ENCODE peak calls at places on chromosomes 3 and 15, in eight cellular contexts. D is heart right ventricle; P is upper lobe of right lung; Z is heart left ventricle; X is CD4-positive, alpha-beta T cell; G is keratinocyte; A is iPS DF 6.9; I is left lung. B is an unnamed sample.

GRCh38 chr15:99651023-99651807 is 82.0 kb downstream of the LYSMD4 start:
- DNase-seq in I (no peak), A (no peak), X (no peak), D (no peak), G (peak; percentile 13), Z (no peak), P (no peak), B (no peak)

GRCh38 chr3:153338487-153338886 is 176.5 kb downstream of the RAP2B start:
- DNase-seq in G (no peak), X (no peak), I (no peak), P (no peak), D (no peak), A (no peak), Z (no peak), B (no peak)

GRCh38 chr15:68259883-68260282 is 17.7 kb upstream of the FEM1B start:
- DNase-seq in Z (no peak), P (no peak), D (no peak), X (no peak), G (no peak), A (no peak), I (no peak), B (no peak)

GRCh38 chr3:23751485-23751811 is 54.3 kb upstream of the UBE2E1 start:
- DNase-seq in G (no peak), D (peak; percentile 32), P (no peak), Z (peak; percentile 36), A (no peak), I (no peak), X (no peak), B (no peak)

GRCh38 chr15:31488437-31489204 is 162.0 kb downstream of the KLF13 start:
- DNase-seq in G (no peak), P (peak; percentile 75), A (peak; percentile 79), D (peak; percentile 68), I (no peak), Z (peak; percentile 57), X (peak; percentile 27), B (peak; percentile 83)

GRCh38 chr3:108093616-108094015 is 2.8 kb upstream of the CD47 start:
- DNase-seq in D (no peak), Z (no peak), X (no peak), A (no peak), P (no peak), I (no peak), G (no peak), B (no peak)

GRCh38 chr3:194256040-194256945 is 94.8 kb downstream of the CPN2 start:
- DNase-seq in X (no peak), D (no peak), P (no peak), I (no peak), A (no peak), G (no peak), Z (no peak), B (no peak)

GRCh38 chr3:184175506-184175905 is 851 bp downstream of the AP2M1 start:
- DNase-seq in G (no peak), Z (no peak), X (no peak), I (no peak), P (no peak), D (no peak), A (no peak), B (no peak)

GRCh38 chr3:158508481-158508880 is 62.5 kb upstream of the MLF1 start:
- DNase-seq in Z (no peak), G (no peak), P (no peak), D (no peak), A (no peak), I (no peak), X (no peak), B (no peak)

GRCh38 chr3:13189639-13190375 is 116.6 kb upstream of the IQSEC1 start:
- DNase-seq in A (no peak), D (no peak), P (no peak), X (no peak), I (peak; percentile 73), G (no peak), Z (no peak), B (no peak)

GRCh38 chr15:78033864-78034263 is 43.6 kb downstream of the TBC1D2B start:
- DNase-seq in Z (no peak), X (peak; percentile 56), G (no peak), P (no peak), D (no peak), I (no peak), A (no peak), B (no peak)

GRCh38 chr15:71259866-71260265 is 144.6 kb downstream of the THSD4 start:
- DNase-seq in I (no peak), A (no peak), D (no peak), P (no peak), G (no peak), Z (no peak), X (no peak), B (no peak)

GRCh38 chr15:30065025-30065801 is 17.5 kb upstream of the GOLGA8J start:
- DNase-seq in I (no peak), Z (no peak), G (peak; percentile 26), D (no peak), A (no peak), P (no peak), X (no peak), B (no peak)
- H3K27ac ChIP-seq in I (peak overlapping the region; percentile 58), Z (no peak overlapping the region), G (no peak overlapping the region), D (no peak overlapping the region), A (no peak overlapping the region), P (peak overlapping the region; percentile 43), X (no peak overlapping the region), B (no peak overlapping the region)

GRCh38 chr15:91380114-91380513 is 280.1 kb downstream of the SV2B start:
- DNase-seq in Z (no peak), A (no peak), D (no peak), I (no peak), P (no peak), X (no peak), G (no peak), B (no peak)
- H3K27ac ChIP-seq in Z (no peak overlapping the region), A (no peak overlapping the region), D (no peak overlapping the region), I (no peak overlapping the region), P (no peak overlapping the region), X (no peak overlapping the region), G (no peak overlapping the region), B (no peak overlapping the region)

GRCh38 chr3:114892880-114893279 is 254.2 kb downstream of the ZBTB20 start:
- DNase-seq in A (no peak), Z (no peak), X (no peak), D (peak; percentile 20), G (no peak), I (no peak), P (no peak), B (peak; percentile 82)

GRCh38 chr3:114886945-114887344 is 260.1 kb downstream of the ZBTB20 start:
- DNase-seq in D (no peak), A (no peak), G (no peak), I (no peak), Z (no peak), X (no peak), P (no peak), B (no peak)

GRCh38 chr3:114892117-114892870 is 254.8 kb downstream of the ZBTB20 start:
- DNase-seq in I (no peak), A (no peak), X (no peak), G (no peak), D (no peak), Z (no peak), P (no peak), B (no peak)

GRCh38 chr3:114884213-114884923 is 262.7 kb downstream of the ZBTB20 start:
- DNase-seq in X (no peak), Z (no peak), A (no peak), G (no peak), P (no peak), I (peak; percentile 11), D (no peak), B (no peak)

GRCh38 chr3:114887806-114888205 is 259.3 kb downstream of the ZBTB20 start:
- DNase-seq in P (no peak), A (no peak), I (no peak), X (no peak), G (no peak), D (no peak), Z (no peak), B (no peak)
- H3K27ac ChIP-seq in P (no peak overlapping the region), A (no peak overlapping the region), I (no peak overlapping the region), X (no peak overlapping the region), G (no peak overlapping the region), D (no peak overlapping the region), Z (no peak overlapping the region), B (no peak overlapping the region)

GRCh38 chr3:96814581-96815567 is at the start of gene EPHA6:
- DNase-seq in G (no peak), P (no peak), I (peak; percentile 53), A (no peak), Z (no peak), D (no peak), X (no peak), B (no peak)

GRCh38 chr3:96813134-96813819 is 1.1 kb upstream of the EPHA6 start:
- DNase-seq in I (peak; percentile 87), X (no peak), D (peak; percentile 50), G (no peak), A (peak; percentile 80), Z (peak; percentile 40), P (peak; percentile 84), B (peak; percentile 83)

GRCh38 chr3:96813820-96814580 is 394 bp upstream of the EPHA6 start:
- DNase-seq in I (peak; percentile 80), G (no peak), Z (peak; percentile 20), P (peak; percentile 70), X (no peak), D (peak; percentile 28), A (peak; percentile 22), B (peak; percentile 69)
- H3K27ac ChIP-seq in I (no peak overlapping the region), G (no peak overlapping the region), Z (no peak overlapping the region), P (no peak overlapping the region), X (no peak overlapping the region), D (no peak overlapping the region), A (no peak overlapping the region), B (no peak overlapping the region)

DNA sequence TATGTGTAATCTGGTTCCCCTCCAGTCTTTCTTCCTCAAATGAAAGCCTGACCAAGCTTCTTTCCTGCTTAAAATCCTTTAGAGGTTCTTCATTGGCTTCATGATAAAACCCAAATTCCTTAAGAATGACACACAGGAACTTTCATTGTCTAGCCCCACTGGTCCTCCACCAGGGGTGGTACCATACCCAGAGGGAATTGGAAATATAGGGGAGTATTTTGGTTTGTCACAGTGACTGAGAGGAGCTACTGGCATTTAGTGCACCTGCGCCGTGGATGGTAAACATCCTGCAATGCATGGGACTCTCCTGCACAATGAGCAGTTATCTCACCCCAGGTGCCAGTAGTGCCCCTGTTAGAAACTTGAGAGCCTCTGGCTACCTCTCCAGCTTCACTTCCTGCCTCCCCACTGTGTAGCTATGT is 10.8 kb downstream of the ZWILCH start:
- DNase-seq in P (no peak), G (no peak), D (no peak), I (no peak), Z (no peak), A (no peak), X (no peak), B (no peak)
- H3K27ac ChIP-seq in P (no peak overlapping the region), G (no peak overlapping the region), D (no peak overlapping the region), I (no peak overlapping the region), Z (no peak overlapping the region), A (no peak overlapping the region), X (no peak overlapping the region), B (no peak overlapping the region)